ENCODE peak calls at places on chromosome 1, in five cellular contexts. M, U, N, K and J are unnamed samples.

GRCh38 chr1:217180443-217180842 is 450.4 kb downstream of the GPATCH2 start:
- DNase-seq in U (no peak), K (no peak), N (no peak), M (no peak), J (no peak)

GRCh38 chr1:27570823-27571222 is 33.1 kb downstream of the AHDC1 start:
- DNase-seq in K (no peak), U (no peak), M (no peak), N (no peak), J (no peak)

GRCh38 chr1:184118051-184118450 is 66.5 kb downstream of the TSEN15 start:
- DNase-seq in M (no peak), U (no peak), N (peak), K (peak), J (no peak)

GRCh38 chr1:196271212-196271947 is 336.9 kb downstream of the KCNT2 start:
- DNase-seq in N (no peak), K (no peak), M (no peak), U (no peak), J (no peak)

GRCh38 chr1:84643183-84643582 is 47.1 kb downstream of the SSX2IP start:
- DNase-seq in K (no peak), N (no peak), U (no peak), M (no peak), J (no peak)

GRCh38 chr1:24957016-24957807 is 27.1 kb upstream of the RUNX3 start:
- DNase-seq in K (no peak), U (no peak), N (no peak), M (no peak), J (no peak)

GRCh38 chr1:93579891-93580290 is 101.7 kb downstream of the BCAR3 start:
- DNase-seq in U (peak), K (peak), M (no peak), N (peak), J (no peak)

GRCh38 chr1:100671604-100672003 is 47.9 kb upstream of the VCAM1 start:
- DNase-seq in M (no peak), U (no peak), N (no peak), K (peak), J (no peak)

GRCh38 chr1:54716299-54717047 is 812 bp downstream of the TTC4 start:
- DNase-seq in K (peak), U (no peak), N (no peak), M (no peak), J (peak)

GRCh38 chr1:99731384-99731783 is 35.1 kb downstream of the FRRS1 start:
- DNase-seq in K (peak), M (no peak), N (no peak), U (no peak), J (no peak)

GRCh38 chr1:72285074-72285425 is 2.7 kb upstream of the NEGR1 start:
- DNase-seq in M (peak), K (no peak), N (no peak), U (no peak), J (no peak)

GRCh38 chr1:100290291-100290690 is 24.3 kb downstream of the RTCA start:
- DNase-seq in U (no peak), K (peak), M (no peak), N (no peak), J (no peak)

GRCh38 chr1:31957701-31958674 is 19.8 kb upstream of the PTP4A2 start:
- DNase-seq in U (no peak), M (peak), N (peak), K (no peak), J (peak)

GRCh38 chr1:105664495-105664894 is 1392.0 kb upstream of the PRMT6 start:
- DNase-seq in K (no peak), U (no peak), N (no peak), M (no peak), J (no peak)

GRCh38 chr1:37575692-37576091 is 19.0 kb downstream of the DNALI1 start:
- DNase-seq in U (no peak), M (no peak), K (peak), N (no peak), J (no peak)

GRCh38 chr1:170707959-170708666 is 44.2 kb downstream of the PRRX1 start:
- DNase-seq in N (peak), U (no peak), K (peak), M (no peak), J (peak)

GRCh38 chr1:19169642-19170041 is 40.4 kb downstream of the UBR4 start:
- DNase-seq in U (no peak), M (no peak), K (peak), N (no peak), J (peak)

GRCh38 chr1:231026576-231026975 is 13.5 kb downstream of the FAM89A start:
- DNase-seq in K (no peak), M (no peak), U (no peak), N (no peak), J (no peak)

GRCh38 chr1:79497193-79497773 is 490.8 kb upstream of the ADGRL4 start:
- DNase-seq in U (no peak), M (no peak), K (peak), N (peak), J (no peak)

GRCh38 chr1:203038217-203038741 is 12.0 kb downstream of the PPFIA4 start:
- DNase-seq in K (peak), M (peak), N (peak), U (no peak), J (no peak)

GRCh38 chr1:31745898-31746668 is 18.1 kb downstream of the ADGRB2 start:
- DNase-seq in N (no peak), K (no peak), U (no peak), M (no peak), J (no peak)

GRCh38 chr1:222385973-222386372 is 161.9 kb downstream of the HHIPL2 start:
- DNase-seq in U (no peak), M (no peak), K (no peak), N (no peak), J (no peak)

GRCh38 chr1:23784846-23785245 is 6.1 kb upstream of the LYPLA2 start:
- DNase-seq in U (no peak), N (no peak), M (no peak), K (no peak), J (no peak)

GRCh38 chr1:19074902-19075721 is 118.6 kb upstream of the IFFO2 start:
- DNase-seq in K (no peak), U (peak), M (no peak), N (no peak), J (no peak)

GRCh38 chr1:12127206-12127810 is 39.5 kb upstream of the TNFRSF1B start:
- DNase-seq in U (no peak), M (no peak), K (no peak), N (no peak), J (no peak)

GRCh38 chr1:6052543-6053205 is 7.0 kb downstream of the KCNAB2 start:
- DNase-seq in U (no peak), N (peak), K (peak), M (peak), J (no peak)

GRCh38 chr1:58773406-58773840 is 10.4 kb downstream of the JUN start:
- DNase-seq in K (peak), N (no peak), U (peak), M (peak), J (no peak)

GRCh38 chr1:247653040-247653439 is 26.5 kb downstream of the OR13G1 start:
- DNase-seq in M (no peak), U (no peak), N (no peak), K (no peak), J (no peak)

GRCh38 chr1:95196017-95196416 is 38.0 kb upstream of the RWDD3 start:
- DNase-seq in N (no peak), K (no peak), U (no peak), M (no peak), J (no peak)

GRCh38 chr1:12773438-12773837 is at the start of gene PRAMEF12:
- DNase-seq in U (no peak), N (no peak), K (no peak), M (no peak), J (no peak)

GRCh38 chr1:42210421-42211133 is 46.0 kb upstream of the GUCA2A start:
- DNase-seq in N (no peak), K (peak), U (no peak), M (no peak), J (no peak)
- H3K4me3 ChIP-seq in N (no peak), K (no peak), U (no peak), M (no peak), J (no peak)

DNA sequence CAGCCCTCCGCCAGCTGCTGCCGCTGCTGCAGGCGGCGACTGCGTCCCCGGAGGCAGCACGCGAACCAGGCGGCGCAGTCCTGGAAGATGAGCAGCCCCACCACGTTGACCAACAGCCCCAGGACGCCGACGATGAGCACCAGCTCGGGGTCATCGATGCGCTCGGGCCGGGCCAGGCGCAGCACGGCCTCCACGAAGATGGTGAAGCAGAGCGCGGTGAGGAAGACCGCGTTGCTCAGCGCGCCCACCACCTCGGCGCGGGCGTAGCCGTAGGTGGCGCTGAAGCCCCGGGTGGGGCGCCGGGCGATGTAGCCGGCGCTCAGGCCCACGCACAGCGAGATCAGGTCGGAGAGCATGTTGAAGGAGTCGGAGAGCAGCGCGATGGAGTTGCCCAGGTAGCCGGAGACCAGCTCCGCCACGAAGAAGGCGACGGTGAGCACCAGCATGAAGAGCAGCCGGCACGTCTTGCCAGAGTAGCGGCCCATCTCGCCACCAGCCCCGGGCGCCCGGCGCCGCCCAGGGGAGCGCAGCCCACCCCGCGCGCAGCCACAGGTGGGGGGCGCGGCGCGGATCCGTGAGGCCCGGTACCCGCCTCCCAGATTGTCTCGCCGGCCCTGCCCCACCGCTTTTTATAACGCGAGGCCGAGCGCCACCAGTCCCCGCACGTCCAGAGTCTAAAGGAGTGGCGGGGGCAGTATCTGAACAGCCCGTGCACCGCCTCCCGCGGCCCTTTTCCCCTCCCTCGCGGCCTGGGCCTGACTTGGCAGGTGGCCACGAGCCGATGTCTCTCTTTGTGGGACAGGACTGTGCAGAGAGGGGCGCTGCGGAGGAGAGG is at the start of gene SLC30A10:
- DNase-seq in U (no peak), M (no peak), N (peak), K (peak), J (no peak)
- TF ChIP-seq CTCF in U (no peak), M (no peak), N (peak), K (no peak), J (peak)

DNA sequence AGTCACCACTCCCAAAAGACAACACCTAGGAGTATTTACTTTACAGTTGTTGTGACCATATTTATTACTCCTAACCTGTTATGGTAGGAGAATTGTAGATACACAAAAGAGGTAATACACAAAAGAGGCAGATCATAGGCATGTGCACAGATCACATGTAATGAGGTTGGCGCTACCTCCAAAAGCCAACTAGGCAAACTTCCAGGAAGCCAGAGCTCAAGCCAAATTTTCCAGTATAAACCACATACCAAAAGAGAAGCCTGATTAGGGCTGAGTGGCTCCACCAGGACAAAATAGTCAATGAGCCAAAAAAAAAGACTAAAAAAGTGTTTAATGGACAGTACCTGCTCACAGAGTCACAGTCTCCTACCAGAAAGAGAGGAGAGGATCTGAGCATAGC is 195.0 kb upstream of the PBX1 start:
- DNase-seq in N (no peak), U (no peak), M (peak), K (no peak), J (no peak)
- H3K4me3 ChIP-seq in N (no peak), U (no peak), M (no peak), K (no peak), J (no peak)

DNA sequence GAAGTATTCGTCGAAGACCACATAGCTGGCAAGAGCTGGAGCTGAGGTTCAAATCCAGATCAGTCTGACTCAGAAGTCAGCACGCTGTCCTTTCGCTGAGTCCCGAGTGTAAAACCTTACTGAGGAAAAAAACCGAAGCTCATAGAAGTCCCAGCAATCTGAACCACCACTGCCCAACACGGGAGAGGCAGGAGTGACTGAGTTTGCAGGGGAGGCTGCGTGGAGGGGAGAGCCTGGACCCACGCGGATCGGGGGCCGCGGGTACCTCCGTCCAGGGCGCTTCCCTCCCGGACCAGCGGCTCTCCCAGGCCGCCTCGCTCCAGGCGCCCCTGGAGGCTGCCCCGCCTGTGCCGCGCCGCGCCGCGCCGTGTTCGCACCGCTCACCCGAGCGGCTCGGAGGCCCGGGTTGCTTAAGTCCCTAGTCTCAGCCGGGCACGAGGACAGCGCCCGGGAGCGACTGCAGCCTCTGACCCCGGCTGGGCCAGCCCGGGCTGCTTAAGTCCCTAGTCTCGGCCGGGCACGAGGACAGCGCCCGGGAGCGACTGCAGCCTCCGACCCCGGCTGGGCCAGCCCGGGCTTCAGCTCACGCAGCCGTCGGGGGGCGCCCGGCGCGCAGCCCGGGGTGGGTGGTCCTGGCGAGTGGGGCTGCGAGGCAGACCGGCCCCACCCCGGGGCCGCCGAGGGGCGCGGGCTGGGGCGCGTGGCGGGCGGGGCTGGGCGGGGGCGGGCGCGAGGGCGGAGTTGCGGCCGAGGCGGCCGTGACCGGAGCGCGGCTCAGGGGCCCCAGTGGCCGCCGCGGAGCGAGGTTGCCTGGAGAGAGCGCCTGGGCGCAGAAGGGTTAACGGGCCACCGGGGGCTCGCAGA is at the start of gene ADAMTSL4:
- DNase-seq in K (peak), M (peak), U (peak), N (peak), J (no peak)
- TF ChIP-seq CTCF in K (no peak), M (no peak), U (peak), N (no peak), J (peak)

GRCh38 chr1:17849216-17849615 is 94.1 kb downstream of the ACTL8 start:
- DNase-seq in K (peak), U (no peak), N (no peak), M (no peak), J (no peak)
- H3K4me3 ChIP-seq in K (no peak), U (no peak), N (no peak), M (no peak), J (no peak)

GRCh38 chr1:175749075-175749474 is 5.7 kb upstream of the TNR start:
- DNase-seq in N (no peak), K (no peak), U (no peak), M (no peak), J (no peak)

GRCh38 chr1:175742790-175743459 is 470 bp downstream of the TNR start:
- DNase-seq in K (peak), N (peak), M (no peak), U (no peak), J (no peak)

GRCh38 chr1:175750366-175751111 is 7.1 kb upstream of the TNR start:
- DNase-seq in U (no peak), M (no peak), K (no peak), N (no peak), J (no peak)

GRCh38 chr1:175744833-175745232 is 1.4 kb upstream of the TNR start:
- DNase-seq in K (no peak), U (no peak), N (no peak), M (no peak), J (no peak)
- TF ChIP-seq CTCF in K (peak), U (no peak), N (peak), M (peak), J (no peak)

GRCh38 chr1:215022723-215023122 is 59.8 kb upstream of the KCNK2 start:
- DNase-seq in U (no peak), K (peak), M (no peak), N (no peak), J (no peak)
- H3K4me3 ChIP-seq in U (no peak), K (no peak), M (no peak), N (no peak), J (no peak)

GRCh38 chr1:234608720-234609527 is 1.1 kb downstream of the IRF2BP2 start:
- DNase-seq in M (peak), U (peak), N (peak), K (peak), J (no peak)

GRCh38 chr1:234607091-234608025 is 2.6 kb downstream of the IRF2BP2 start:
- DNase-seq in N (peak), M (peak), K (peak), U (peak), J (no peak)

GRCh38 chr1:234606731-234607090 is 3.3 kb downstream of the IRF2BP2 start:
- DNase-seq in K (no peak), U (no peak), M (no peak), N (no peak), J (no peak)

GRCh38 chr1:234609528-234610042 is 393 bp downstream of the IRF2BP2 start:
- DNase-seq in N (peak), K (no peak), U (peak), M (no peak), J (no peak)

GRCh38 chr1:234608026-234608719 is 1.8 kb downstream of the IRF2BP2 start:
- DNase-seq in K (peak), N (peak), U (peak), M (peak), J (peak)
- TF ChIP-seq CTCF in K (no peak), N (no peak), U (peak), M (no peak), J (peak)